ENCODE peak calls at places on chromosomes 11 and 22, in four cellular contexts. One of them, this sample, is unnamed.

GRCh38 chr11:1326435-1327063 is 17.1 kb upstream of the TOLLIP start:
- DNase-seq in mammary epithelial cell: no peak
- DNase-seq in HCT116: no peak
- DNase-seq in K562: no peak
- DNase-seq in this sample: no peak

GRCh38 chr11:62574363-62575057 is 819 bp upstream of the EEF1G start:
- DNase-seq in mammary epithelial cell: no peak
- DNase-seq in HCT116: no peak
- DNase-seq in K562: peak
- DNase-seq in this sample: no peak

GRCh38 chr11:12552677-12553076 is 121.5 kb upstream of the TEAD1 start:
- DNase-seq in mammary epithelial cell: no peak
- DNase-seq in HCT116: no peak
- DNase-seq in K562: no peak
- DNase-seq in this sample: no peak

GRCh38 chr11:71446942-71447688 is 1.1 kb downstream of the DHCR7 start:
- DNase-seq in mammary epithelial cell: peak
- DNase-seq in HCT116: no peak
- DNase-seq in K562: no peak
- DNase-seq in this sample: no peak

GRCh38 chr11:117384045-117384444 is 56.4 kb downstream of the CEP164 start:
- DNase-seq in mammary epithelial cell: peak
- DNase-seq in HCT116: no peak
- DNase-seq in K562: no peak
- DNase-seq in this sample: no peak

GRCh38 chr22:24433868-24434471 is 6.6 kb downstream of the ADORA2A start:
- DNase-seq in mammary epithelial cell: peak
- DNase-seq in HCT116: no peak
- DNase-seq in K562: no peak
- DNase-seq in this sample: no peak

GRCh38 chr11:1444823-1445422 is 41.7 kb downstream of the MOB2 start:
- DNase-seq in mammary epithelial cell: no peak
- DNase-seq in HCT116: no peak
- DNase-seq in K562: no peak
- DNase-seq in this sample: no peak

GRCh38 chr11:1047576-1048156 is 11.1 kb upstream of the MUC6 start:
- DNase-seq in mammary epithelial cell: no peak
- DNase-seq in HCT116: no peak
- DNase-seq in K562: no peak
- DNase-seq in this sample: no peak

GRCh38 chr11:86784247-86784681 is 16.1 kb upstream of the PRSS23 start:
- DNase-seq in mammary epithelial cell: no peak
- DNase-seq in HCT116: no peak
- DNase-seq in K562: no peak
- DNase-seq in this sample: no peak

GRCh38 chr22:31818481-31819392 is 64.9 kb downstream of the DEPDC5 start:
- DNase-seq in mammary epithelial cell: peak
- DNase-seq in HCT116: no peak
- DNase-seq in K562: no peak
- DNase-seq in this sample: no peak

GRCh38 chr11:3905080-3905953 is 49.9 kb downstream of the STIM1 start:
- DNase-seq in mammary epithelial cell: peak
- DNase-seq in HCT116: peak
- DNase-seq in K562: peak
- DNase-seq in this sample: no peak

GRCh38 chr11:127926721-127927120 is 660.6 kb downstream of the ETS1 start:
- DNase-seq in mammary epithelial cell: no peak
- DNase-seq in HCT116: no peak
- DNase-seq in K562: no peak
- DNase-seq in this sample: no peak

GRCh38 chr11:107962181-107962580 is 33.9 kb downstream of the RAB39A start:
- DNase-seq in mammary epithelial cell: no peak
- DNase-seq in HCT116: no peak
- DNase-seq in K562: no peak
- DNase-seq in this sample: no peak

GRCh38 chr22:48660104-48660794 is 1167.4 kb downstream of the BRD1 start:
- DNase-seq in mammary epithelial cell: no peak
- DNase-seq in HCT116: no peak
- DNase-seq in K562: no peak
- DNase-seq in this sample: no peak

GRCh38 chr11:119381186-119381988 is at the start of gene USP2:
- DNase-seq in mammary epithelial cell: peak
- DNase-seq in HCT116: peak
- DNase-seq in K562: peak
- DNase-seq in this sample: peak

GRCh38 chr11:119378851-119379465 is 2.5 kb downstream of the USP2 start:
- DNase-seq in mammary epithelial cell: no peak
- DNase-seq in HCT116: no peak
- DNase-seq in K562: peak
- DNase-seq in this sample: no peak

GRCh38 chr11:119382101-119382500 is 611 bp upstream of the USP2 start:
- DNase-seq in mammary epithelial cell: no peak
- DNase-seq in HCT116: no peak
- DNase-seq in K562: no peak
- DNase-seq in this sample: no peak

GRCh38 chr11:119380816-119381185 is 689 bp downstream of the USP2 start:
- DNase-seq in mammary epithelial cell: no peak
- DNase-seq in HCT116: no peak
- DNase-seq in K562: no peak
- DNase-seq in this sample: no peak

DNA sequence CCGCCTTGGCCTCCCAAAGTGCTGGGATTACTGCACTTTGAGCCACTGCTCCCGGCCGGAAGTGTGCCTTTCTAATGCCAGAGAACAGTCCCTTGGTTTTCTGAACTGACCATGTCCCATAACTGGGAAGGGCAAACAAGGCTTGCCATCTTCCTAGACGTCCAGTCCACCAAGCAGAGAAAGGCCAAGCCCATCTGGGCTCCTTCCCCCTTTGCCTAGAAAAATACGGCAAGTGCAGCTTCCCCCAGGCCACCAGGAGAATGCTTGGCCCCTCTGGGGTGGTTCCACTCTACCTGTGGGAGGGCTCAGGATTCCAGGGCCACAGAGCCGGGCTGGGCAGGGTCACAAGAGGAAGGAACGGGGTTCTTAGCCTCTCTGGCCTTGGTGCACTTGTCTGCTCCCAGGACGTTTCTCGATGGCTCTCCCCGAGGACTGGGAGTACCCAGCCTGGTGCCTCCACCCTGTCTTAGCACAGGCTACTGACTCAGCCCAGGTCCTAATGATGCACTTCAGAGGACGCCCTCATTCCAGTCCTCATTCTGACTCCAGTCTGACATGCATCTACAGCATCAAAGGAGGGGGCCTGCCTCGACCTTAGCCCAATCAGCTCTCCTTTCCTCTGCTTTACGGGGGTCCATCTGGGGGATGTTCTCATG is 1.2 kb downstream of the USP2 start:
- DNase-seq in mammary epithelial cell: no peak
- DNase-seq in HCT116: no peak
- DNase-seq in K562: no peak
- DNase-seq in this sample: no peak
- H3K4me3 ChIP-seq in mammary epithelial cell: no peak
- H3K4me3 ChIP-seq in HCT116: no peak
- H3K4me3 ChIP-seq in K562: peak
- H3K4me3 ChIP-seq in this sample: peak

DNA sequence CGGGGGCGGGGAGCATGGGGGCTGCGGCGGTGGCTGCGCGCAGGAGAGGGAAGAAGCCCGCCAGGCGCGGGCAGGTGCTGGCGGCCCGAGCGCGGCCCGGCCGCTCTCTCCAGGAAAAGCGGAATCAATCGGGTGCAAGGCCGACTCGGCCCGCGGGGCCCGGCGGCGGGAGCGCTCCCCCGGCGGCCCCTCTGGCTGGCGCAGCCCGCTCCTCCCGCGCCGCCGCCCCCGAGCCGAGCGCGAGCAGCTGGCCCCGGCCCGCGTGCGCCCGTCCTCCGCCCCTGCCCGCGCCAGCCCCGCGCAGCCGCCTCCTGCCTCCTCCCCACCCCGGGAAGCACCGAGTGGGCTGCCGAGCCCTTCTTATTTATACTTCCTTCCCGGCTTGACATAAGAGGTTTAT is at the start of gene ADAMTS8:
- DNase-seq in mammary epithelial cell: no peak
- DNase-seq in HCT116: no peak
- DNase-seq in K562: no peak
- DNase-seq in this sample: no peak
- TF ChIP-seq EZH2 in mammary epithelial cell: no peak
- TF ChIP-seq EZH2 in HCT116: no peak
- TF ChIP-seq EZH2 in K562: no peak
- TF ChIP-seq EZH2 in this sample: no peak

GRCh38 chr22:17980013-17980510 is 44.3 kb downstream of the MICAL3 start:
- DNase-seq in mammary epithelial cell: no peak
- DNase-seq in HCT116: no peak
- DNase-seq in K562: no peak
- DNase-seq in this sample: no peak
- H3K4me3 ChIP-seq in mammary epithelial cell: no peak
- H3K4me3 ChIP-seq in HCT116: no peak
- H3K4me3 ChIP-seq in K562: peak
- H3K4me3 ChIP-seq in this sample: no peak

GRCh38 chr11:124843616-124843910 is 21.7 kb upstream of the ROBO3 start:
- DNase-seq in mammary epithelial cell: no peak
- DNase-seq in HCT116: no peak
- DNase-seq in K562: no peak
- DNase-seq in this sample: no peak
- TF ChIP-seq EZH2 in mammary epithelial cell: peak
- TF ChIP-seq EZH2 in HCT116: no peak
- TF ChIP-seq EZH2 in K562: no peak
- TF ChIP-seq EZH2 in this sample: no peak

DNA sequence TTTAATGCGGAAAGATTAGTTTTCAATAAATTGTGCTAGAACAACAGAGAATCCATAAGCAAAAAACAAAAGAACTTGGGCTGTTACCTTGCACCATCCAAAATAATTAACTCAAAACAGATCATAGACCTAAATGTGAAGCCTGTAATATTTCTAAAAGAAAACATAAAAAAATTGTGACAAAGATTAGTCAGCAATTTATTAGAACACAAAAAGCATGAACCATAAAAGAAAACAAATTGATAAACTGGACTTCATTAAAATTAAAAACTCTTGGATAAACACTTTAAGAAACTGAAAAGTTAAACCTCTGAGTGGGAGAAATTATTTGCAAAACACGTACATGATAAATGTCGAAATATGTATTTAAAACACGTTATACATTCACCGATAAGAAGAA is 21.5 kb downstream of the DDI1 start:
- DNase-seq in mammary epithelial cell: no peak
- DNase-seq in HCT116: no peak
- DNase-seq in K562: no peak
- DNase-seq in this sample: no peak
- H3K4me3 ChIP-seq in mammary epithelial cell: no peak
- H3K4me3 ChIP-seq in HCT116: no peak
- H3K4me3 ChIP-seq in K562: no peak
- H3K4me3 ChIP-seq in this sample: no peak

DNA sequence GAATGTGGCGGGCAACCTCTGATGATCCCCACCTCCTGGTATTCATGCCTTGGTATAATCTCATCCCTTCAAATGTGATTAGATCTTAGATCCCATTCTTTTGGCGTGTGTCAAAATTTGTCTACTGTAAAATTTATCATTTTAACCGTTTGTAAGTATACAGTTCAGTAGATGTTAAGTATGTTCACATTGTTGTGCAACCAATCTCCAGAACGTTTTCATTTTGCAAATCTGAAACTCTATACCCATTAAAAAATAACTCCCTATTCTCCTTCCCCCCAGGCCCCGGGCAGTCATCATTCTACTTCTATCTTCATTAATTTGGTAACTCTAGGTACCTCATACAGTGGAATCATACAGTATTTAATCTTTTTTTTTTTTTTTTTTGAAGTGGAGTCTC is 159.0 kb downstream of the LDLRAD3 start:
- DNase-seq in mammary epithelial cell: no peak
- DNase-seq in HCT116: no peak
- DNase-seq in K562: no peak
- DNase-seq in this sample: no peak
- TF ChIP-seq EZH2 in mammary epithelial cell: no peak
- TF ChIP-seq EZH2 in HCT116: no peak
- TF ChIP-seq EZH2 in K562: no peak
- TF ChIP-seq EZH2 in this sample: no peak

DNA sequence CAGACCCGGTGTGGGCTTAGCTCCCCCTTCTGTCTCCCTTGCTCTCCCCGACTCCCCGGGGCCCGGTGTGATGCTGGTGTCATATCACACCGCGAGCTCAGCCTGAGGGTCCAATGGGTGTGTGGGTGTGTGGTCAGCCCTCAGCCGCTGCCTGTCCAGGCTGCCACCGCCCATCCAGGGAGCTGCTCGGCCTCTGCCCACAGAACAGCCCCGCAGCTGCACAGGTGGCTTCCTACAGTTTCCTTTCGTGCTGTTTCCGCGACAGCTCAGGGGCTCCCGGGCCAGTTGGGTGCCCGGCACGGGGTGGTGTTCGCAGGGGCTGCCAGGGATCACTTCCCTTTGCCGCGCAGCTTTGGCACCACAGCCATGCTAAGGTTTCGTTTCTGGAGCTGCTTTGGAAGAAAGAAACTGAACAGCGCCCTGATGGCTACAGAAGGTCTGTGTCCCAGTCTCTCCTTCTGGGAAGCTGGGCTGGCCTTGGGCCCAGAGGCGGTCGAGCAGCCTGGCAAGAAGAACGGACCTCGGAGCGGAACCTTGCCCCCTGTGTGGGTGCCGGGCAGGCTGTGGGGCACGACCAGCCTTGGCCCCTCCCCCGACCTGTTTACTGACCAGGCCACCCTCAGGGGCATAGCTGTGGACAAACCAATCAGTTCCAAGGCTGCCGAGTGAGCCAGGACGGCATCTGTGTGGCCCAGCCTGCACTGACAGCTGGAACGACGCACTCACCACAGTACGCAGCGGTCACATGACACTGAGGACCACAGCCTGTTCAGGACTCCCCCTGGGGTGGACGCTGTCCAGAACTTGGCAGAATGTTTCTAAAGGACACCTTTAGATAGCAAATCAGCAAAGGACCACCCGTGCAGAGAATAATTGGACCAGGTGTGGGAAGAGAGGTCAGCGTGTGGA is 7.0 kb downstream of the PIM3 start:
- DNase-seq in mammary epithelial cell: no peak
- DNase-seq in HCT116: no peak
- DNase-seq in K562: no peak
- DNase-seq in this sample: no peak
- H3K4me3 ChIP-seq in mammary epithelial cell: no peak
- H3K4me3 ChIP-seq in HCT116: no peak
- H3K4me3 ChIP-seq in K562: no peak
- H3K4me3 ChIP-seq in this sample: no peak

This sample was measured in SK-N-MC.